ENCODE peak calls at places on chromosomes 4 and X, in six cellular contexts. One of them, this sample, is unnamed. For H3K36me3, the result is how much of the 10 kb centered on the place peaks cover.

GRCh38 chr4:71765349-71765748 is 18.5 kb downstream of the GC start:
- DNase-seq in GM23248: peak
- DNase-seq in SK-N-SH: no peak
- DNase-seq in HepG2: no peak
- DNase-seq in kidney: no peak
- DNase-seq in fibroblast of lung: peak
- DNase-seq in this sample: no peak

GRCh38 chr4:185513489-185514181 is 21.7 kb downstream of the PDLIM3 start:
- DNase-seq in GM23248: no peak
- DNase-seq in SK-N-SH: no peak
- DNase-seq in HepG2: peak
- DNase-seq in kidney: no peak
- DNase-seq in fibroblast of lung: peak
- DNase-seq in this sample: no peak

GRCh38 chr4:183721207-183722081 is 62.4 kb downstream of the TRAPPC11 start:
- DNase-seq in GM23248: peak
- DNase-seq in SK-N-SH: peak
- DNase-seq in HepG2: peak
- DNase-seq in kidney: peak
- DNase-seq in fibroblast of lung: peak
- DNase-seq in this sample: peak

GRCh38 chrX:69501433-69501832 is 2.7 kb upstream of the NALF2 start:
- DNase-seq in GM23248: no peak
- DNase-seq in SK-N-SH: no peak
- DNase-seq in HepG2: peak
- DNase-seq in kidney: no peak
- DNase-seq in fibroblast of lung: no peak
- DNase-seq in this sample: peak

GRCh38 chrX:115948018-115948923 is 222.3 kb upstream of the AGTR2 start:
- DNase-seq in GM23248: no peak
- DNase-seq in SK-N-SH: peak
- DNase-seq in HepG2: peak
- DNase-seq in kidney: no peak
- DNase-seq in fibroblast of lung: no peak
- DNase-seq in this sample: no peak

GRCh38 chr4:2320152-2320551 is 58.2 kb upstream of the MXD4 start:
- DNase-seq in GM23248: no peak
- DNase-seq in SK-N-SH: no peak
- DNase-seq in HepG2: no peak
- DNase-seq in kidney: no peak
- DNase-seq in fibroblast of lung: no peak
- DNase-seq in this sample: no peak

GRCh38 chr4:88064410-88064809 is 57.0 kb downstream of the PKD2 start:
- DNase-seq in GM23248: no peak
- DNase-seq in SK-N-SH: no peak
- DNase-seq in HepG2: no peak
- DNase-seq in kidney: no peak
- DNase-seq in fibroblast of lung: no peak
- DNase-seq in this sample: no peak

GRCh38 chrX:20252392-20253231 is 14.1 kb downstream of the RPS6KA3 start:
- DNase-seq in GM23248: peak
- DNase-seq in SK-N-SH: peak
- DNase-seq in HepG2: peak
- DNase-seq in kidney: peak
- DNase-seq in fibroblast of lung: peak
- DNase-seq in this sample: peak

GRCh38 chrX:36650622-36651021 is 357.5 kb upstream of the FAM47C start:
- DNase-seq in GM23248: no peak
- DNase-seq in SK-N-SH: no peak
- DNase-seq in HepG2: no peak
- DNase-seq in kidney: no peak
- DNase-seq in fibroblast of lung: no peak
- DNase-seq in this sample: no peak

GRCh38 chrX:25343060-25343459 is 327.3 kb upstream of the ARX start:
- DNase-seq in GM23248: no peak
- DNase-seq in SK-N-SH: no peak
- DNase-seq in HepG2: no peak
- DNase-seq in kidney: no peak
- DNase-seq in fibroblast of lung: no peak
- DNase-seq in this sample: no peak

GRCh38 chr4:30945586-30945985 is 225.4 kb downstream of the PCDH7 start:
- DNase-seq in GM23248: no peak
- DNase-seq in SK-N-SH: no peak
- DNase-seq in HepG2: no peak
- DNase-seq in kidney: no peak
- DNase-seq in fibroblast of lung: peak
- DNase-seq in this sample: no peak

GRCh38 chr4:87950516-87950915 is 25.0 kb upstream of the SPP1 start:
- DNase-seq in GM23248: no peak
- DNase-seq in SK-N-SH: no peak
- DNase-seq in HepG2: no peak
- DNase-seq in kidney: no peak
- DNase-seq in fibroblast of lung: no peak
- DNase-seq in this sample: no peak

GRCh38 chrX:154383359-154384283 is 4.5 kb downstream of the EMD start:
- DNase-seq in GM23248: no peak
- DNase-seq in SK-N-SH: no peak
- DNase-seq in HepG2: no peak
- DNase-seq in kidney: no peak
- DNase-seq in fibroblast of lung: peak
- DNase-seq in this sample: no peak

GRCh38 chrX:119145241-119145653 is 17.6 kb upstream of the KIAA1210 start:
- DNase-seq in GM23248: peak
- DNase-seq in SK-N-SH: no peak
- DNase-seq in HepG2: no peak
- DNase-seq in kidney: no peak
- DNase-seq in fibroblast of lung: no peak
- DNase-seq in this sample: peak

GRCh38 chr4:5638316-5638715 is 70.0 kb downstream of the EVC2 start:
- DNase-seq in GM23248: peak
- DNase-seq in SK-N-SH: no peak
- DNase-seq in HepG2: no peak
- DNase-seq in kidney: no peak
- DNase-seq in fibroblast of lung: peak
- DNase-seq in this sample: no peak

GRCh38 chrX:78769933-78770332 is 22.4 kb downstream of the LPAR4 start:
- DNase-seq in GM23248: no peak
- DNase-seq in SK-N-SH: no peak
- DNase-seq in HepG2: no peak
- DNase-seq in kidney: no peak
- DNase-seq in fibroblast of lung: no peak
- DNase-seq in this sample: no peak

GRCh38 chr4:8188085-8188484 is 11.0 kb upstream of the SH3TC1 start:
- DNase-seq in GM23248: peak
- DNase-seq in SK-N-SH: peak
- DNase-seq in HepG2: no peak
- DNase-seq in kidney: peak
- DNase-seq in fibroblast of lung: no peak
- DNase-seq in this sample: no peak

GRCh38 chr4:150582101-150582565 is at the start of gene MAB21L2:
- DNase-seq in GM23248: no peak
- DNase-seq in SK-N-SH: peak
- DNase-seq in HepG2: no peak
- DNase-seq in kidney: no peak
- DNase-seq in fibroblast of lung: peak
- DNase-seq in this sample: no peak

GRCh38 chrX:330726-331144 is 12.1 kb upstream of the GTPBP6 start:
- DNase-seq in GM23248: no peak
- DNase-seq in SK-N-SH: peak
- DNase-seq in HepG2: no peak
- DNase-seq in kidney: peak
- DNase-seq in fibroblast of lung: no peak
- DNase-seq in this sample: no peak

GRCh38 chrX:26848511-26848910 is 614.6 kb downstream of the PPP4R3C start:
- DNase-seq in GM23248: peak
- DNase-seq in SK-N-SH: no peak
- DNase-seq in HepG2: no peak
- DNase-seq in kidney: no peak
- DNase-seq in fibroblast of lung: peak
- DNase-seq in this sample: no peak

GRCh38 chr4:15756361-15756861 is 21.7 kb upstream of the CD38 start:
- DNase-seq in GM23248: peak
- DNase-seq in SK-N-SH: no peak
- DNase-seq in HepG2: peak
- DNase-seq in kidney: no peak
- DNase-seq in fibroblast of lung: peak
- DNase-seq in this sample: no peak

GRCh38 chr4:99461623-99462401 is 26.7 kb upstream of the ADH7 start:
- DNase-seq in GM23248: no peak
- DNase-seq in SK-N-SH: no peak
- DNase-seq in HepG2: no peak
- DNase-seq in kidney: no peak
- DNase-seq in fibroblast of lung: no peak
- DNase-seq in this sample: no peak

GRCh38 chr4:78624048-78624447 is 72.5 kb downstream of the ANXA3 start:
- DNase-seq in GM23248: peak
- DNase-seq in SK-N-SH: no peak
- DNase-seq in HepG2: no peak
- DNase-seq in kidney: no peak
- DNase-seq in fibroblast of lung: no peak
- DNase-seq in this sample: no peak

GRCh38 chr4:78625073-78625472 is 73.5 kb downstream of the ANXA3 start:
- DNase-seq in GM23248: no peak
- DNase-seq in SK-N-SH: no peak
- DNase-seq in HepG2: no peak
- DNase-seq in kidney: no peak
- DNase-seq in fibroblast of lung: no peak
- DNase-seq in this sample: no peak

GRCh38 chr4:78629991-78630541 is 78.5 kb downstream of the ANXA3 start:
- DNase-seq in GM23248: no peak
- DNase-seq in SK-N-SH: no peak
- DNase-seq in HepG2: no peak
- DNase-seq in kidney: no peak
- DNase-seq in fibroblast of lung: no peak
- DNase-seq in this sample: no peak

GRCh38 chr4:78627966-78628678 is 76.6 kb downstream of the ANXA3 start:
- DNase-seq in GM23248: no peak
- DNase-seq in SK-N-SH: no peak
- DNase-seq in HepG2: peak
- DNase-seq in kidney: no peak
- DNase-seq in fibroblast of lung: no peak
- DNase-seq in this sample: no peak

GRCh38 chr4:78627046-78627965 is 75.7 kb downstream of the ANXA3 start:
- DNase-seq in GM23248: no peak
- DNase-seq in SK-N-SH: no peak
- DNase-seq in HepG2: no peak
- DNase-seq in kidney: no peak
- DNase-seq in fibroblast of lung: peak
- DNase-seq in this sample: no peak
- H3K4me3 ChIP-seq in GM23248: no peak
- H3K4me3 ChIP-seq in SK-N-SH: no peak
- H3K4me3 ChIP-seq in HepG2: no peak
- H3K4me3 ChIP-seq in kidney: no peak
- H3K4me3 ChIP-seq in fibroblast of lung: no peak
- H3K4me3 ChIP-seq in this sample: no peak

DNA sequence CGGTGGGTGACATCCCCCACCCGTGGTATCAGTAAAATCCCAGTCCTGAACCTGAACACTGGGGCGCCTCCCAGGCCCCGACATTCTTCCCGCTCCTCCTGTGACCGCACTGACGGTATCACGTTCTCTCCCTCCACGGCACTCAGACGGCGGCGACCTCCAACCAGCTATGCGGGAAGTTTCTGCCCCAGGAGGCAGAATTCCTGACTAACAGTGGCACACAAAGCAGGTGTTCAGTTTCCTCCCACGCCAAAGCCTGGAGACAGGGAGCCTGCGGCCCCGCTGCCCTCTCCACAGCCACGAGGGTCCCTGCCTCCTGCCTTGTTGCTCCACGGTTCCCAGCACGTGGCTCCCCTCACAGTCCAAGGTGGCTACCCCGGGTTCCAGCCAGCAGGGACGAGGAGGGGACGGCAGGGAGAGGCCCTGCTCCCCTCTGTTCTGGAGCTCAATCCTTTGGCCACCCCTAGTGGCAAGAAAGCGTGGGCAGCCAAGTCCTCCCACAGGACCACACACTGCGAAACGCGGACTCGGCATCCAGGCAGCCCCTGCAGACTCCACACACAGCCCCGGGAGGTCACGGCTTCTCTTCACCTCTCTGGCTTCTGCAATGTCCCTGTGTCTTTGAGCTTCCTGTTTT is 15.2 kb downstream of the CTBP1 start:
- DNase-seq in GM23248: peak
- DNase-seq in SK-N-SH: peak
- DNase-seq in HepG2: no peak
- DNase-seq in kidney: peak
- DNase-seq in fibroblast of lung: no peak
- DNase-seq in this sample: no peak
- H3K36me3 ChIP-seq in GM23248: under half
- H3K36me3 ChIP-seq in SK-N-SH: under half
- H3K36me3 ChIP-seq in HepG2: half or more
- H3K36me3 ChIP-seq in kidney: under half
- H3K36me3 ChIP-seq in fibroblast of lung: half or more
- H3K36me3 ChIP-seq in this sample: half or more

GRCh38 chr4:24764305-24764704 is 31.1 kb upstream of the SOD3 start:
- DNase-seq in GM23248: no peak
- DNase-seq in SK-N-SH: no peak
- DNase-seq in HepG2: no peak
- DNase-seq in kidney: no peak
- DNase-seq in fibroblast of lung: no peak
- DNase-seq in this sample: no peak
- H3K9ac ChIP-seq in GM23248: no peak
- H3K9ac ChIP-seq in SK-N-SH: no peak
- H3K9ac ChIP-seq in HepG2: no peak
- H3K9ac ChIP-seq in kidney: no peak
- H3K9ac ChIP-seq in fibroblast of lung: no peak
- H3K9ac ChIP-seq in this sample: no peak

GRCh38 chr4:140721088-140721421 is 35.1 kb downstream of the TBC1D9 start:
- DNase-seq in GM23248: no peak
- DNase-seq in SK-N-SH: no peak
- DNase-seq in HepG2: no peak
- DNase-seq in kidney: no peak
- DNase-seq in fibroblast of lung: no peak
- DNase-seq in this sample: no peak
- H3K4me3 ChIP-seq in GM23248: no peak
- H3K4me3 ChIP-seq in SK-N-SH: no peak
- H3K4me3 ChIP-seq in HepG2: peak
- H3K4me3 ChIP-seq in kidney: peak
- H3K4me3 ChIP-seq in fibroblast of lung: peak
- H3K4me3 ChIP-seq in this sample: no peak

GRCh38 chrX:3599787-3600465 is 113.5 kb downstream of the PRKX start:
- DNase-seq in GM23248: peak
- DNase-seq in SK-N-SH: no peak
- DNase-seq in HepG2: no peak
- DNase-seq in kidney: no peak
- DNase-seq in fibroblast of lung: peak
- DNase-seq in this sample: no peak
- H3K36me3 ChIP-seq in GM23248: under half
- H3K36me3 ChIP-seq in SK-N-SH: under half
- H3K36me3 ChIP-seq in HepG2: under half
- H3K36me3 ChIP-seq in kidney: under half
- H3K36me3 ChIP-seq in fibroblast of lung: under half
- H3K36me3 ChIP-seq in this sample: under half